ENCODE peak calls at places on chromosomes 5 and 9, in eight cellular contexts. One of them, this sample, is unnamed.

GRCh38 chr5:45093377-45093776 is 284.6 kb downstream of the MRPS30 start:
- DNase-seq in CD8-positive, alpha-beta T cell: no peak
- DNase-seq in CD4-positive, alpha-beta T cell: no peak
- DNase-seq in right cardiac atrium: no peak
- DNase-seq in HCT116: no peak
- DNase-seq in H9: no peak
- DNase-seq in PC-3: no peak
- DNase-seq in A549: no peak
- DNase-seq in this sample: no peak

GRCh38 chr5:102295534-102296228 is 403 bp downstream of the SLCO4C1 start:
- DNase-seq in CD4-positive, alpha-beta T cell: no peak
- DNase-seq in H9: peak; percentile 60
- DNase-seq in right cardiac atrium: no peak
- DNase-seq in HCT116: no peak
- DNase-seq in A549: no peak
- DNase-seq in CD8-positive, alpha-beta T cell: no peak
- DNase-seq in PC-3: no peak
- DNase-seq in this sample: no peak

GRCh38 chr9:77926314-77926959 is 105.2 kb downstream of the GNAQ start:
- DNase-seq in H9: no peak
- DNase-seq in right cardiac atrium: no peak
- DNase-seq in PC-3: peak; percentile 69
- DNase-seq in CD8-positive, alpha-beta T cell: no peak
- DNase-seq in CD4-positive, alpha-beta T cell: no peak
- DNase-seq in A549: peak; percentile 31
- DNase-seq in HCT116: peak; percentile 1
- DNase-seq in this sample: no peak

GRCh38 chr9:68947842-68948569 is 65.9 kb downstream of the PRKACG start:
- DNase-seq in right cardiac atrium: no peak
- DNase-seq in CD4-positive, alpha-beta T cell: no peak
- DNase-seq in CD8-positive, alpha-beta T cell: no peak
- DNase-seq in H9: no peak
- DNase-seq in A549: no peak
- DNase-seq in HCT116: no peak
- DNase-seq in PC-3: no peak
- DNase-seq in this sample: no peak

GRCh38 chr9:128887914-128888350 is 6.0 kb downstream of the LRRC8A start:
- DNase-seq in H9: peak; percentile 78
- DNase-seq in CD4-positive, alpha-beta T cell: no peak
- DNase-seq in PC-3: no peak
- DNase-seq in right cardiac atrium: peak; percentile 61
- DNase-seq in HCT116: no peak
- DNase-seq in CD8-positive, alpha-beta T cell: no peak
- DNase-seq in A549: no peak
- DNase-seq in this sample: no peak

GRCh38 chr5:173202266-173202875 is 32.6 kb downstream of the NKX2-5 start:
- DNase-seq in PC-3: no peak
- DNase-seq in H9: no peak
- DNase-seq in A549: no peak
- DNase-seq in HCT116: no peak
- DNase-seq in right cardiac atrium: no peak
- DNase-seq in CD8-positive, alpha-beta T cell: no peak
- DNase-seq in CD4-positive, alpha-beta T cell: no peak
- DNase-seq in this sample: no peak

GRCh38 chr5:156529902-156530301 is 202.9 kb downstream of the SGCD start:
- DNase-seq in CD4-positive, alpha-beta T cell: no peak
- DNase-seq in H9: no peak
- DNase-seq in right cardiac atrium: no peak
- DNase-seq in A549: peak; percentile 4
- DNase-seq in PC-3: no peak
- DNase-seq in CD8-positive, alpha-beta T cell: no peak
- DNase-seq in HCT116: no peak
- DNase-seq in this sample: no peak

GRCh38 chr5:173069661-173070060 is 13.5 kb downstream of the CREBRF start:
- DNase-seq in CD4-positive, alpha-beta T cell: no peak
- DNase-seq in H9: no peak
- DNase-seq in HCT116: no peak
- DNase-seq in CD8-positive, alpha-beta T cell: no peak
- DNase-seq in PC-3: no peak
- DNase-seq in right cardiac atrium: no peak
- DNase-seq in A549: no peak
- DNase-seq in this sample: no peak

GRCh38 chr9:5470122-5470521 is 19.8 kb downstream of the CD274 start:
- DNase-seq in right cardiac atrium: no peak
- DNase-seq in CD8-positive, alpha-beta T cell: no peak
- DNase-seq in A549: no peak
- DNase-seq in HCT116: no peak
- DNase-seq in H9: no peak
- DNase-seq in PC-3: peak; percentile 19
- DNase-seq in CD4-positive, alpha-beta T cell: no peak
- DNase-seq in this sample: no peak

GRCh38 chr5:56686337-56687198 is 128.8 kb upstream of the MAP3K1 start:
- DNase-seq in H9: no peak
- DNase-seq in A549: no peak
- DNase-seq in right cardiac atrium: no peak
- DNase-seq in CD4-positive, alpha-beta T cell: no peak
- DNase-seq in CD8-positive, alpha-beta T cell: no peak
- DNase-seq in HCT116: no peak
- DNase-seq in PC-3: no peak
- DNase-seq in this sample: no peak

GRCh38 chr9:14746655-14747054 is 24.1 kb upstream of the CER1 start:
- DNase-seq in right cardiac atrium: no peak
- DNase-seq in A549: no peak
- DNase-seq in PC-3: no peak
- DNase-seq in CD8-positive, alpha-beta T cell: no peak
- DNase-seq in HCT116: no peak
- DNase-seq in CD4-positive, alpha-beta T cell: no peak
- DNase-seq in H9: no peak
- DNase-seq in this sample: no peak

DNA sequence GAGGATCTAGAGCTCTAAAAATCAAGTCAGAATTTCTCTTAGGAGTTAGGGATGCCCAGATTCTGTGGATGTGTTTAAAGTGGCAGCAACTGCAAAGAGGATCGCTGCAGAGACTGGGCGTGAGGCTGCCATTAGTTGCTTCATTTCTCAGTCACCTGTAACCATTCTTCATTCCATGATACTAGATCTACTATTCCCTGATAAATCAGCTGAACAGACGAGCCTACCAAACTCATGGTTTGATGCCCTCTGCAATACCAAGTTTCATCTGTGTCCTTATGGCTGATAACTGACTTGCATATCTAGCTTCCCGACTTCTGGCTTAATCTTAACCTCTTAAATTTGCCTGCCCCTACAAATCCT is 33.3 kb downstream of the UBE2R2 start:
- DNase-seq in HCT116: no peak
- DNase-seq in CD8-positive, alpha-beta T cell: no peak
- DNase-seq in A549: no peak
- DNase-seq in H9: no peak
- DNase-seq in PC-3: no peak
- DNase-seq in CD4-positive, alpha-beta T cell: no peak
- DNase-seq in right cardiac atrium: no peak
- DNase-seq in this sample: no peak
- H3K27ac ChIP-seq in HCT116: no peak overlapping the region
- H3K27ac ChIP-seq in CD8-positive, alpha-beta T cell: no peak overlapping the region
- H3K27ac ChIP-seq in A549: peak overlapping the region; percentile 3
- H3K27ac ChIP-seq in H9: no peak overlapping the region
- H3K27ac ChIP-seq in PC-3: peak overlapping the region; percentile 74
- H3K27ac ChIP-seq in CD4-positive, alpha-beta T cell: no peak overlapping the region
- H3K27ac ChIP-seq in right cardiac atrium: no peak overlapping the region
- H3K27ac ChIP-seq in this sample: no peak overlapping the region

GRCh38 chr5:72283358-72283757 is 36.7 kb downstream of the MRPS27 start:
- DNase-seq in CD4-positive, alpha-beta T cell: no peak
- DNase-seq in H9: no peak
- DNase-seq in PC-3: no peak
- DNase-seq in HCT116: no peak
- DNase-seq in CD8-positive, alpha-beta T cell: no peak
- DNase-seq in A549: no peak
- DNase-seq in right cardiac atrium: peak; percentile 33
- DNase-seq in this sample: no peak
- H3K27ac ChIP-seq in CD4-positive, alpha-beta T cell: no peak overlapping the region
- H3K27ac ChIP-seq in H9: no peak overlapping the region
- H3K27ac ChIP-seq in PC-3: no peak overlapping the region
- H3K27ac ChIP-seq in HCT116: no peak overlapping the region
- H3K27ac ChIP-seq in CD8-positive, alpha-beta T cell: no peak overlapping the region
- H3K27ac ChIP-seq in A549: peak overlapping the region; percentile 83
- H3K27ac ChIP-seq in right cardiac atrium: peak overlapping the region; percentile 62
- H3K27ac ChIP-seq in this sample: peak overlapping the region; percentile 52

DNA sequence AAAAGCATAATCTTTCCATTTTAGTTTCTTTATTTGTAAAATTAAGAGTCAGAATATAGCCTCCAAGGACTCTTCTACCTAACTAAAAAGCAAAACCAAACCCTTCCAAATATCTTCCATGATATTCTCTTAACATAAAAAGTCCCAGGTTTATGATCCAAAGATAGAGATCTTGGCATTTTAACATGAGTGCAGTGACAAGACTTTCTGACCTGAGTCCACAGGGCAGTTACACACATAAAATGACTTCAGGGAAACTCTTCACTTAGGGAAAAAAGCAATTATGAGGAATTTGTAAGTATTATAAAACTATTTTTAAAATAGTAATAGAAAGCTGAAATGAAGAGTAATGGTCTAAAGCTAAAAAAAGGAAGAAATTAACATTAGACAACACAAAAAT is 772.6 kb upstream of the DMAC1 start:
- DNase-seq in PC-3: no peak
- DNase-seq in CD8-positive, alpha-beta T cell: no peak
- DNase-seq in H9: no peak
- DNase-seq in CD4-positive, alpha-beta T cell: no peak
- DNase-seq in right cardiac atrium: no peak
- DNase-seq in A549: no peak
- DNase-seq in HCT116: no peak
- DNase-seq in this sample: no peak
- H3K27ac ChIP-seq in PC-3: no peak overlapping the region
- H3K27ac ChIP-seq in CD8-positive, alpha-beta T cell: no peak overlapping the region
- H3K27ac ChIP-seq in H9: no peak overlapping the region
- H3K27ac ChIP-seq in CD4-positive, alpha-beta T cell: no peak overlapping the region
- H3K27ac ChIP-seq in right cardiac atrium: no peak overlapping the region
- H3K27ac ChIP-seq in A549: no peak overlapping the region
- H3K27ac ChIP-seq in HCT116: no peak overlapping the region
- H3K27ac ChIP-seq in this sample: no peak overlapping the region

GRCh38 chr9:125495137-125496119 is 211.6 kb downstream of the MAPKAP1 start:
- DNase-seq in HCT116: peak; percentile 21
- DNase-seq in CD8-positive, alpha-beta T cell: no peak
- DNase-seq in H9: peak; percentile 64
- DNase-seq in CD4-positive, alpha-beta T cell: no peak
- DNase-seq in PC-3: peak; percentile 79
- DNase-seq in A549: no peak
- DNase-seq in right cardiac atrium: no peak
- DNase-seq in this sample: no peak

GRCh38 chr9:125492719-125493118 is 214.3 kb downstream of the MAPKAP1 start:
- DNase-seq in CD8-positive, alpha-beta T cell: no peak
- DNase-seq in CD4-positive, alpha-beta T cell: no peak
- DNase-seq in A549: no peak
- DNase-seq in HCT116: no peak
- DNase-seq in H9: no peak
- DNase-seq in right cardiac atrium: no peak
- DNase-seq in PC-3: no peak
- DNase-seq in this sample: no peak

GRCh38 chr9:125494555-125494920 is 212.5 kb downstream of the MAPKAP1 start:
- DNase-seq in H9: no peak
- DNase-seq in HCT116: no peak
- DNase-seq in A549: no peak
- DNase-seq in CD4-positive, alpha-beta T cell: no peak
- DNase-seq in PC-3: peak; percentile 25
- DNase-seq in right cardiac atrium: no peak
- DNase-seq in CD8-positive, alpha-beta T cell: no peak
- DNase-seq in this sample: no peak

GRCh38 chr9:125493861-125494554 is 213.0 kb downstream of the MAPKAP1 start:
- DNase-seq in PC-3: no peak
- DNase-seq in right cardiac atrium: no peak
- DNase-seq in A549: no peak
- DNase-seq in CD4-positive, alpha-beta T cell: no peak
- DNase-seq in H9: no peak
- DNase-seq in CD8-positive, alpha-beta T cell: no peak
- DNase-seq in HCT116: no peak
- DNase-seq in this sample: no peak

GRCh38 chr9:125493384-125493783 is 213.6 kb downstream of the MAPKAP1 start:
- DNase-seq in CD8-positive, alpha-beta T cell: no peak
- DNase-seq in right cardiac atrium: no peak
- DNase-seq in HCT116: no peak
- DNase-seq in CD4-positive, alpha-beta T cell: no peak
- DNase-seq in PC-3: no peak
- DNase-seq in H9: no peak
- DNase-seq in A549: no peak
- DNase-seq in this sample: no peak
- H3K27ac ChIP-seq in CD8-positive, alpha-beta T cell: no peak overlapping the region
- H3K27ac ChIP-seq in right cardiac atrium: no peak overlapping the region
- H3K27ac ChIP-seq in HCT116: no peak overlapping the region
- H3K27ac ChIP-seq in CD4-positive, alpha-beta T cell: no peak overlapping the region
- H3K27ac ChIP-seq in PC-3: no peak overlapping the region
- H3K27ac ChIP-seq in H9: no peak overlapping the region
- H3K27ac ChIP-seq in A549: peak overlapping the region; percentile 37
- H3K27ac ChIP-seq in this sample: no peak overlapping the region

DNA sequence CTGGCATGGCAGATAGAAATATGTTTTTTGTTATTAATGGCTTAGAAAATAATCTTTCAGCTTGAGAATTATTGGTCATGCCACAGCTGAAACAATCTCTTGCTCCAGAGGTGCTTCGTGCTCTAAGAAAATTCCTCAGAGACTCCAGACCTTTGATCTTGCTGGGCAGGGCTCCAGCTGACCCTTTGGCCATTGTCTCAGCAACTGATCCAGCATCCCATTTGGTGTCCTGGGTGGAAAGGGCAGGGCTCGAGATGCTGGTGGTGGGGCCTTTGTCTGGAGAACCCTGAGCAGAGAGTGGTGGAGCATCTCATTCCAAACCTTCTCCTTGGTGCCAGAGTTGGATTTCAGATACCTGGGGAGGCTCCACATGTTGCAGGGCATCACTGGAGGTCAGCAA is 43.2 kb upstream of the PIK3R1 start:
- DNase-seq in HCT116: no peak
- DNase-seq in A549: no peak
- DNase-seq in PC-3: no peak
- DNase-seq in H9: no peak
- DNase-seq in CD8-positive, alpha-beta T cell: no peak
- DNase-seq in right cardiac atrium: peak; percentile 67
- DNase-seq in CD4-positive, alpha-beta T cell: no peak
- DNase-seq in this sample: peak; percentile 37
- H3K27ac ChIP-seq in HCT116: no peak overlapping the region
- H3K27ac ChIP-seq in A549: no peak overlapping the region
- H3K27ac ChIP-seq in PC-3: no peak overlapping the region
- H3K27ac ChIP-seq in H9: no peak overlapping the region
- H3K27ac ChIP-seq in CD8-positive, alpha-beta T cell: no peak overlapping the region
- H3K27ac ChIP-seq in right cardiac atrium: peak overlapping the region; percentile 29
- H3K27ac ChIP-seq in CD4-positive, alpha-beta T cell: no peak overlapping the region
- H3K27ac ChIP-seq in this sample: peak overlapping the region; percentile 76

DNA sequence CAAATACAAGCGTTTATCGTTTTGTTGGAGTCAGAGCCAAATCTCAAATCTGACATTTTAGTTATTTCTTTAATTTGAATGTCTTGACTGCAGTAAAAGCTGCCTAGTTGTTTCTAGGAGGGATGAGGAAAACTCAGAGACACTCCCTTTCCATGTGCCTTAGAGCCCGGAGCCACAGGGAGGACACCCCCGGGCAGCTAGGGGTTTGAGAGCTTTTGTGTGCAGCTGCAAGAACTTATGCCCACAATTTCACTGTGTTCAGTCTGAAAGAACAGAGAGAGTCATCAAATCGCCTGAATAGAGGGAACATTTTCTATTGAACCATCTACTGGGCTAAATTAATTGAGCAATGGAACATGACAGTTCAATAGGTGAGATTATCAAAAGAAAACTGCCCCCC is 709.3 kb upstream of the RGMB start:
- DNase-seq in right cardiac atrium: no peak
- DNase-seq in H9: no peak
- DNase-seq in HCT116: no peak
- DNase-seq in CD4-positive, alpha-beta T cell: no peak
- DNase-seq in PC-3: no peak
- DNase-seq in CD8-positive, alpha-beta T cell: no peak
- DNase-seq in A549: no peak
- DNase-seq in this sample: no peak
- H3K27ac ChIP-seq in right cardiac atrium: no peak overlapping the region
- H3K27ac ChIP-seq in H9: no peak overlapping the region
- H3K27ac ChIP-seq in HCT116: no peak overlapping the region
- H3K27ac ChIP-seq in CD4-positive, alpha-beta T cell: no peak overlapping the region
- H3K27ac ChIP-seq in PC-3: peak overlapping the region; percentile 65
- H3K27ac ChIP-seq in CD8-positive, alpha-beta T cell: no peak overlapping the region
- H3K27ac ChIP-seq in A549: no peak overlapping the region
- H3K27ac ChIP-seq in this sample: no peak overlapping the region

This sample was measured in testis.